ENCODE peak calls at places on chromosomes 13 and 19, in five cellular contexts. One of them, this sample, is unnamed.
A peak's percentile ranks its signal among the peaks of the same experiment; 100 is the strongest.

GRCh38 chr19:35557539-35558399 is 5.7 kb downstream of the ATP4A start:
- DNase-seq in hepatocyte: peak; percentile 78
- DNase-seq in GM23338: peak; percentile 95
- DNase-seq in MM.1S: no peak
- DNase-seq in HCT116: peak; percentile 51
- DNase-seq in this sample: peak; percentile 95

GRCh38 chr19:2083174-2083854 is 12.8 kb downstream of the MOB3A start:
- DNase-seq in hepatocyte: no peak
- DNase-seq in GM23338: no peak
- DNase-seq in MM.1S: peak; percentile 77
- DNase-seq in HCT116: no peak
- DNase-seq in this sample: no peak

GRCh38 chr19:16581145-16581970 is 9.1 kb upstream of the SLC35E1 start:
- DNase-seq in hepatocyte: no peak
- DNase-seq in GM23338: no peak
- DNase-seq in MM.1S: no peak
- DNase-seq in HCT116: no peak
- DNase-seq in this sample: no peak

GRCh38 chr13:29914591-29914990 is 64.2 kb upstream of the UBL3 start:
- DNase-seq in hepatocyte: no peak
- DNase-seq in GM23338: no peak
- DNase-seq in MM.1S: no peak
- DNase-seq in HCT116: no peak
- DNase-seq in this sample: no peak

GRCh38 chr19:18160441-18160791 is 7.5 kb downstream of the PIK3R2 start:
- DNase-seq in hepatocyte: peak; percentile 6
- DNase-seq in GM23338: no peak
- DNase-seq in MM.1S: no peak
- DNase-seq in HCT116: no peak
- DNase-seq in this sample: no peak

GRCh38 chr13:109737606-109738005 is 48.8 kb downstream of the IRS2 start:
- DNase-seq in hepatocyte: no peak
- DNase-seq in GM23338: no peak
- DNase-seq in MM.1S: no peak
- DNase-seq in HCT116: no peak
- DNase-seq in this sample: no peak

GRCh38 chr19:17220207-17220758 is 5.1 kb downstream of the USE1 start:
- DNase-seq in hepatocyte: peak; percentile 83
- DNase-seq in GM23338: no peak
- DNase-seq in MM.1S: no peak
- DNase-seq in HCT116: no peak
- DNase-seq in this sample: no peak

GRCh38 chr19:35533822-35534521 is 716 bp downstream of the GAPDHS start:
- DNase-seq in hepatocyte: peak; percentile 37
- DNase-seq in GM23338: peak; percentile 82
- DNase-seq in MM.1S: no peak
- DNase-seq in HCT116: no peak
- DNase-seq in this sample: peak; percentile 58

GRCh38 chr19:48658483-48658882 is 12.5 kb upstream of the CA11 start:
- DNase-seq in hepatocyte: no peak
- DNase-seq in GM23338: no peak
- DNase-seq in MM.1S: no peak
- DNase-seq in HCT116: no peak
- DNase-seq in this sample: no peak

GRCh38 chr19:48654299-48655059 is 8.5 kb upstream of the CA11 start:
- DNase-seq in hepatocyte: peak; percentile 27
- DNase-seq in GM23338: no peak
- DNase-seq in MM.1S: no peak
- DNase-seq in HCT116: no peak
- DNase-seq in this sample: no peak

GRCh38 chr19:48660854-48661731 is 11.7 kb downstream of the NTN5 start:
- DNase-seq in hepatocyte: peak; percentile 71
- DNase-seq in GM23338: peak; percentile 95
- DNase-seq in MM.1S: peak; percentile 93
- DNase-seq in HCT116: peak; percentile 95
- DNase-seq in this sample: peak; percentile 73

GRCh38 chr19:48659768-48660167 is 13.0 kb downstream of the NTN5 start:
- DNase-seq in hepatocyte: peak; percentile 38
- DNase-seq in GM23338: no peak
- DNase-seq in MM.1S: no peak
- DNase-seq in HCT116: no peak
- DNase-seq in this sample: no peak

GRCh38 chr19:48656840-48657474 is 11.0 kb upstream of the CA11 start:
- DNase-seq in hepatocyte: peak; percentile 68
- DNase-seq in GM23338: no peak
- DNase-seq in MM.1S: no peak
- DNase-seq in HCT116: no peak
- DNase-seq in this sample: no peak
- TF ChIP-seq EZH2phosphoT487 in hepatocyte: no peak
- TF ChIP-seq EZH2phosphoT487 in GM23338: no peak
- TF ChIP-seq EZH2phosphoT487 in MM.1S: no peak
- TF ChIP-seq EZH2phosphoT487 in HCT116: no peak
- TF ChIP-seq EZH2phosphoT487 in this sample: no peak

GRCh38 chr19:51000981-51001380 is 423 bp downstream of the KLK8 start:
- DNase-seq in hepatocyte: no peak
- DNase-seq in GM23338: peak; percentile 84
- DNase-seq in MM.1S: no peak
- DNase-seq in HCT116: no peak
- DNase-seq in this sample: peak; percentile 44
- H2AFZ ChIP-seq in hepatocyte: no peak overlapping the region
- H2AFZ ChIP-seq in GM23338: peak overlapping the region; percentile 93
- H2AFZ ChIP-seq in MM.1S: no peak overlapping the region
- H2AFZ ChIP-seq in HCT116: no peak overlapping the region
- H2AFZ ChIP-seq in this sample: peak overlapping the region; percentile 45

GRCh38 chr19:41792513-41793413 is 3.6 kb upstream of the CEACAM3 start:
- DNase-seq in hepatocyte: peak; percentile 51
- DNase-seq in GM23338: peak; percentile 84
- DNase-seq in MM.1S: peak; percentile 52
- DNase-seq in HCT116: peak; percentile 58
- DNase-seq in this sample: peak; percentile 79
- TF ChIP-seq CTCF in hepatocyte: peak; percentile 50
- TF ChIP-seq CTCF in GM23338: peak; percentile 82
- TF ChIP-seq CTCF in MM.1S: peak; percentile 79
- TF ChIP-seq CTCF in HCT116: peak; percentile 89
- TF ChIP-seq CTCF in this sample: peak; percentile 83

GRCh38 chr13:48443442-48444208 is 30.7 kb upstream of the LPAR6 start:
- DNase-seq in hepatocyte: no peak
- DNase-seq in GM23338: no peak
- DNase-seq in MM.1S: no peak
- DNase-seq in HCT116: no peak
- DNase-seq in this sample: no peak
- TF ChIP-seq EZH2phosphoT487 in hepatocyte: no peak
- TF ChIP-seq EZH2phosphoT487 in GM23338: no peak
- TF ChIP-seq EZH2phosphoT487 in MM.1S: no peak
- TF ChIP-seq EZH2phosphoT487 in HCT116: no peak
- TF ChIP-seq EZH2phosphoT487 in this sample: no peak

GRCh38 chr13:60135344-60135743 is 28.4 kb downstream of the DIAPH3 start:
- DNase-seq in hepatocyte: no peak
- DNase-seq in GM23338: no peak
- DNase-seq in MM.1S: no peak
- DNase-seq in HCT116: no peak
- DNase-seq in this sample: no peak
- H2AFZ ChIP-seq in hepatocyte: peak overlapping the region; percentile 12
- H2AFZ ChIP-seq in GM23338: no peak overlapping the region
- H2AFZ ChIP-seq in MM.1S: no peak overlapping the region
- H2AFZ ChIP-seq in HCT116: no peak overlapping the region
- H2AFZ ChIP-seq in this sample: no peak overlapping the region

This sample was measured in neural progenitor cell.